ENCODE peak calls at places on chromosomes 3 and 15, in five cellular contexts. One of them, this sample, is unnamed.

GRCh38 chr3:132972333-132972732 is 65.9 kb upstream of the TMEM108 start:
- DNase-seq in NCI-H1436: no peak
- DNase-seq in pons: no peak
- DNase-seq in GM12892: no peak
- DNase-seq in psoas muscle: no peak
- DNase-seq in this sample: no peak

GRCh38 chr3:42736531-42736930 is 33.9 kb upstream of the HHATL start:
- DNase-seq in pons: no peak
- DNase-seq in GM12892: no peak
- DNase-seq in NCI-H1436: no peak
- DNase-seq in psoas muscle: no peak
- DNase-seq in this sample: no peak

GRCh38 chr3:115280531-115280930 is 133.4 kb upstream of the ZBTB20 start:
- DNase-seq in NCI-H1436: no peak
- DNase-seq in pons: peak
- DNase-seq in psoas muscle: no peak
- DNase-seq in GM12892: no peak
- DNase-seq in this sample: no peak

GRCh38 chr15:66261056-66261455 is 7.5 kb upstream of the MEGF11 start:
- DNase-seq in pons: peak
- DNase-seq in psoas muscle: no peak
- DNase-seq in NCI-H1436: no peak
- DNase-seq in GM12892: no peak
- DNase-seq in this sample: no peak

GRCh38 chr15:34793071-34793470 is 2.3 kb downstream of the ACTC1 start:
- DNase-seq in NCI-H1436: no peak
- DNase-seq in pons: no peak
- DNase-seq in psoas muscle: no peak
- DNase-seq in GM12892: no peak
- DNase-seq in this sample: no peak

GRCh38 chr15:95605098-95605497 is 725.4 kb upstream of the NR2F2 start:
- DNase-seq in pons: no peak
- DNase-seq in GM12892: no peak
- DNase-seq in NCI-H1436: no peak
- DNase-seq in psoas muscle: no peak
- DNase-seq in this sample: no peak

GRCh38 chr3:113873814-113874526 is 35.4 kb downstream of the GRAMD1C start:
- DNase-seq in GM12892: no peak
- DNase-seq in pons: no peak
- DNase-seq in psoas muscle: no peak
- DNase-seq in NCI-H1436: no peak
- DNase-seq in this sample: no peak

GRCh38 chr15:59224474-59224873 is 17.8 kb downstream of the LDHAL6B start:
- DNase-seq in GM12892: no peak
- DNase-seq in NCI-H1436: no peak
- DNase-seq in pons: no peak
- DNase-seq in psoas muscle: peak
- DNase-seq in this sample: no peak

GRCh38 chr3:72375237-72376154 is 472.7 kb downstream of the SHQ1 start:
- DNase-seq in psoas muscle: no peak
- DNase-seq in GM12892: no peak
- DNase-seq in NCI-H1436: no peak
- DNase-seq in pons: no peak
- DNase-seq in this sample: no peak

GRCh38 chr3:129783470-129783869 is 110.0 kb downstream of the TMCC1 start:
- DNase-seq in NCI-H1436: no peak
- DNase-seq in pons: no peak
- DNase-seq in psoas muscle: no peak
- DNase-seq in GM12892: no peak
- DNase-seq in this sample: no peak

GRCh38 chr15:67039349-67040075 is 25.9 kb upstream of the SMAD3 start:
- DNase-seq in NCI-H1436: no peak
- DNase-seq in pons: no peak
- DNase-seq in GM12892: no peak
- DNase-seq in psoas muscle: no peak
- DNase-seq in this sample: no peak

GRCh38 chr15:43215961-43216360 is 4.9 kb downstream of the EPB42 start:
- DNase-seq in psoas muscle: no peak
- DNase-seq in pons: no peak
- DNase-seq in GM12892: no peak
- DNase-seq in NCI-H1436: no peak
- DNase-seq in this sample: no peak

GRCh38 chr3:116112686-116113085 is 332.6 kb downstream of the LSAMP start:
- DNase-seq in GM12892: no peak
- DNase-seq in NCI-H1436: no peak
- DNase-seq in pons: no peak
- DNase-seq in psoas muscle: no peak
- DNase-seq in this sample: no peak

GRCh38 chr3:50242778-50243551 is 7.0 kb downstream of the GNAI2 start:
- DNase-seq in pons: peak
- DNase-seq in psoas muscle: peak
- DNase-seq in GM12892: no peak
- DNase-seq in NCI-H1436: no peak
- DNase-seq in this sample: peak

GRCh38 chr3:123371859-123372767 is 76.8 kb downstream of the ADCY5 start:
- DNase-seq in NCI-H1436: no peak
- DNase-seq in psoas muscle: no peak
- DNase-seq in GM12892: no peak
- DNase-seq in pons: no peak
- DNase-seq in this sample: no peak

GRCh38 chr3:110646496-110646895 is 425.1 kb upstream of the NECTIN3 start:
- DNase-seq in NCI-H1436: no peak
- DNase-seq in pons: no peak
- DNase-seq in GM12892: no peak
- DNase-seq in psoas muscle: no peak
- DNase-seq in this sample: no peak

GRCh38 chr15:44385344-44385942 is 42.0 kb upstream of the CTDSPL2 start:
- DNase-seq in psoas muscle: no peak
- DNase-seq in NCI-H1436: no peak
- DNase-seq in GM12892: no peak
- DNase-seq in pons: no peak
- DNase-seq in this sample: no peak

GRCh38 chr3:138398791-138399575 is 35.4 kb upstream of the ESYT3 start:
- DNase-seq in pons: no peak
- DNase-seq in NCI-H1436: no peak
- DNase-seq in GM12892: no peak
- DNase-seq in psoas muscle: no peak
- DNase-seq in this sample: no peak

GRCh38 chr3:189324538-189325138 is 152.9 kb downstream of the TPRG1 start:
- DNase-seq in GM12892: peak
- DNase-seq in NCI-H1436: peak
- DNase-seq in pons: peak
- DNase-seq in psoas muscle: no peak
- DNase-seq in this sample: peak

GRCh38 chr15:100732359-100733055 is 130.1 kb downstream of the ASB7 start:
- DNase-seq in psoas muscle: no peak
- DNase-seq in GM12892: no peak
- DNase-seq in pons: no peak
- DNase-seq in NCI-H1436: no peak
- DNase-seq in this sample: no peak

GRCh38 chr3:195120199-195120556 is 150.8 kb downstream of the XXYLT1 start:
- DNase-seq in psoas muscle: no peak
- DNase-seq in NCI-H1436: no peak
- DNase-seq in pons: no peak
- DNase-seq in GM12892: no peak
- DNase-seq in this sample: no peak

GRCh38 chr3:126926684-126927404 is 56.1 kb upstream of the PLXNA1 start:
- DNase-seq in GM12892: no peak
- DNase-seq in pons: peak
- DNase-seq in psoas muscle: peak
- DNase-seq in NCI-H1436: no peak
- DNase-seq in this sample: no peak

GRCh38 chr3:183579967-183580720 is 24.6 kb upstream of the KLHL6 start:
- DNase-seq in pons: no peak
- DNase-seq in NCI-H1436: no peak
- DNase-seq in GM12892: no peak
- DNase-seq in psoas muscle: no peak
- DNase-seq in this sample: no peak

GRCh38 chr3:12730511-12731234 is 28.4 kb downstream of the TMEM40 start:
- DNase-seq in psoas muscle: no peak
- DNase-seq in GM12892: no peak
- DNase-seq in pons: no peak
- DNase-seq in NCI-H1436: no peak
- DNase-seq in this sample: no peak

GRCh38 chr15:64749999-64750657 is 25.3 kb downstream of the RBPMS2 start:
- DNase-seq in psoas muscle: no peak
- DNase-seq in pons: no peak
- DNase-seq in NCI-H1436: no peak
- DNase-seq in GM12892: no peak
- DNase-seq in this sample: no peak

GRCh38 chr15:88655780-88656488 is 17.1 kb downstream of the ISG20 start:
- DNase-seq in pons: no peak
- DNase-seq in NCI-H1436: no peak
- DNase-seq in psoas muscle: no peak
- DNase-seq in GM12892: no peak
- DNase-seq in this sample: no peak

GRCh38 chr3:106251160-106251892 is 382.5 kb upstream of the CBLB start:
- DNase-seq in GM12892: no peak
- DNase-seq in NCI-H1436: no peak
- DNase-seq in psoas muscle: no peak
- DNase-seq in pons: no peak
- DNase-seq in this sample: no peak